ENCODE peak calls at places on chromosomes 12 and 14, in eight cellular contexts. Q is MCF 10A, Z is fibroblast of lung, W is cardiac muscle cell, Y is suprapubic skin, E is fibroblast of pulmonary artery, V is heart left ventricle, I is AG09309. H is an unnamed sample.

GRCh38 chr12:7905071-7905470 is 30.9 kb downstream of the SLC2A3 start:
- DNase-seq in W (peak; percentile 53), V (no peak), Q (peak; percentile 17), E (peak; percentile 60), Z (peak; percentile 28), I (no peak), Y (no peak), H (no peak)

GRCh38 chr14:89386214-89386886 is 30.7 kb downstream of the FOXN3 start:
- DNase-seq in V (peak; percentile 83), E (no peak), W (no peak), Z (peak; percentile 67), Q (no peak), I (no peak), Y (no peak), H (no peak)

GRCh38 chr12:125015680-125016310 is 22.4 kb downstream of the BRI3BP start:
- DNase-seq in Z (peak; percentile 78), I (no peak), V (no peak), Q (no peak), W (no peak), Y (no peak), E (no peak), H (no peak)

GRCh38 chr12:89180496-89180895 is 171.8 kb downstream of the DUSP6 start:
- DNase-seq in E (no peak), Y (no peak), I (no peak), Z (no peak), W (no peak), Q (no peak), V (no peak), H (no peak)

GRCh38 chr14:89485264-89485663 is 68.2 kb upstream of the FOXN3 start:
- DNase-seq in Q (no peak), Z (no peak), V (no peak), Y (no peak), I (no peak), W (no peak), E (no peak), H (peak; percentile 49)

GRCh38 chr12:118741196-118741595 is 240.1 kb upstream of the SRRM4 start:
- DNase-seq in I (no peak), Z (no peak), E (no peak), Y (no peak), W (no peak), Q (no peak), V (no peak), H (no peak)

GRCh38 chr12:76546889-76547288 is 12.7 kb downstream of the OSBPL8 start:
- DNase-seq in Z (peak; percentile 19), E (no peak), Q (no peak), Y (no peak), V (no peak), I (no peak), W (no peak), H (no peak)

GRCh38 chr12:106329231-106329985 is 26.9 kb downstream of the TCP11L2 start:
- DNase-seq in V (no peak), E (no peak), Z (no peak), W (no peak), I (no peak), Y (no peak), Q (no peak), H (no peak)

GRCh38 chr12:24767016-24767415 is 181.9 kb downstream of the BCAT1 start:
- DNase-seq in I (no peak), V (no peak), Y (no peak), Z (peak; percentile 32), Q (no peak), E (no peak), W (no peak), H (no peak)

GRCh38 chr14:33061667-33062325 is 123.1 kb downstream of the NPAS3 start:
- DNase-seq in W (peak; percentile 6), I (no peak), Y (no peak), Q (no peak), V (no peak), E (peak; percentile 56), Z (no peak), H (no peak)

GRCh38 chr12:59808317-59808910 is 212.6 kb downstream of the SLC16A7 start:
- DNase-seq in Q (peak; percentile 51), Y (no peak), Z (peak; percentile 29), W (peak; percentile 62), I (no peak), V (no peak), E (peak; percentile 50), H (peak; percentile 12)

GRCh38 chr12:54586620-54587019 is 1.8 kb downstream of the PPP1R1A start:
- DNase-seq in W (no peak), Z (no peak), V (no peak), Y (no peak), E (no peak), I (no peak), Q (no peak), H (no peak)

GRCh38 chr12:6554168-6554989 is 1.5 kb downstream of the IFFO1 start:
- DNase-seq in V (peak; percentile 81), I (no peak), Q (peak; percentile 66), Y (no peak), E (peak; percentile 80), Z (peak; percentile 77), W (peak; percentile 83), H (peak; percentile 89)

GRCh38 chr12:112937741-112938719 is at the start of gene OAS3:
- DNase-seq in Y (peak; percentile 93), W (peak; percentile 89), Z (peak; percentile 64), I (peak; percentile 37), Q (peak; percentile 79), E (peak; percentile 49), V (peak; percentile 92), H (peak; percentile 63)

GRCh38 chr14:96363751-96364336 is 518 bp downstream of the GSKIP start:
- DNase-seq in Y (no peak), V (peak; percentile 41), W (peak; percentile 69), Q (peak; percentile 61), Z (peak; percentile 57), E (peak; percentile 65), I (no peak), H (peak; percentile 54)

GRCh38 chr14:100407376-100408102 is 84.4 kb downstream of the SLC25A47 start:
- DNase-seq in Z (no peak), V (no peak), Q (no peak), I (no peak), E (no peak), W (no peak), Y (no peak), H (no peak)

GRCh38 chr14:20986811-20987210 is 3.0 kb upstream of the METTL17 start:
- DNase-seq in I (peak; percentile 88), Y (no peak), W (peak; percentile 94), E (peak; percentile 95), V (peak; percentile 33), Q (peak; percentile 96), Z (peak; percentile 97), H (no peak)

GRCh38 chr12:113479578-113480335 is 8.1 kb upstream of the LHX5 start:
- DNase-seq in I (no peak), V (no peak), Q (peak; percentile 24), W (peak; percentile 57), Z (peak; percentile 39), Y (no peak), E (peak; percentile 51), H (peak; percentile 48)

GRCh38 chr14:22084393-22085281 is 411.0 kb upstream of the OR4E1 start:
- DNase-seq in Z (peak; percentile 38), W (peak; percentile 71), E (peak; percentile 71), Q (peak; percentile 62), V (no peak), I (peak; percentile 24), Y (no peak), H (peak; percentile 31)

GRCh38 chr12:110677982-110678381 is 10.9 kb downstream of the HVCN1 start:
- DNase-seq in Y (no peak), Q (no peak), W (no peak), Z (no peak), V (no peak), I (no peak), E (no peak), H (no peak)

GRCh38 chr12:22543246-22544037 is 900 bp downstream of the C2CD5 start:
- DNase-seq in V (peak; percentile 60), I (no peak), Z (peak; percentile 34), E (peak; percentile 19), W (peak; percentile 21), Y (peak; percentile 83), Q (peak; percentile 35), H (peak; percentile 79)

GRCh38 chr12:58889557-58889956 is 30.7 kb downstream of the LRIG3 start:
- DNase-seq in Y (no peak), Q (no peak), E (no peak), I (no peak), W (no peak), Z (no peak), V (no peak), H (no peak)

GRCh38 chr14:50021261-50021660 is 95.1 kb downstream of the VCPKMT start:
- DNase-seq in W (no peak), V (no peak), Z (no peak), Y (no peak), Q (no peak), E (no peak), I (no peak), H (peak; percentile 44)

GRCh38 chr12:95337176-95337575 is 119.6 kb downstream of the VEZT start:
- DNase-seq in W (peak; percentile 67), V (no peak), Y (no peak), Z (peak; percentile 26), E (peak; percentile 11), Q (no peak), I (peak; percentile 47), H (no peak)

GRCh38 chr12:11812558-11813421 is 163.3 kb downstream of the ETV6 start:
- DNase-seq in Z (peak; percentile 70), E (peak; percentile 33), Q (no peak), I (no peak), Y (no peak), V (peak; percentile 57), W (peak; percentile 54), H (peak; percentile 15)

GRCh38 chr12:100651108-100651507 is 77.6 kb downstream of the GAS2L3 start:
- DNase-seq in Z (no peak), E (no peak), W (no peak), I (no peak), V (no peak), Y (no peak), Q (no peak), H (no peak)
- TF ChIP-seq CTCF in Z (peak; percentile 18), E (peak; percentile 17), W (peak; percentile 16), I (no peak), V (no peak), Y (no peak), Q (peak; percentile 46), H (no peak)

GRCh38 chr14:70888151-70888499 is 19.1 kb upstream of the PCNX1 start:
- DNase-seq in I (no peak), W (no peak), Z (no peak), Y (no peak), V (no peak), Q (no peak), E (no peak), H (no peak)
- TF ChIP-seq CTCF in I (no peak), W (peak; percentile 9), Z (no peak), Y (no peak), V (no peak), Q (no peak), E (no peak), H (no peak)

GRCh38 chr12:45213107-45213506 is 2.8 kb upstream of the ANO6 start:
- DNase-seq in E (no peak), Y (no peak), Q (no peak), V (no peak), I (no peak), W (no peak), Z (no peak), H (no peak)
- TF ChIP-seq CTCF in E (no peak), Y (no peak), Q (no peak), V (no peak), I (no peak), W (no peak), Z (no peak), H (no peak)

DNA sequence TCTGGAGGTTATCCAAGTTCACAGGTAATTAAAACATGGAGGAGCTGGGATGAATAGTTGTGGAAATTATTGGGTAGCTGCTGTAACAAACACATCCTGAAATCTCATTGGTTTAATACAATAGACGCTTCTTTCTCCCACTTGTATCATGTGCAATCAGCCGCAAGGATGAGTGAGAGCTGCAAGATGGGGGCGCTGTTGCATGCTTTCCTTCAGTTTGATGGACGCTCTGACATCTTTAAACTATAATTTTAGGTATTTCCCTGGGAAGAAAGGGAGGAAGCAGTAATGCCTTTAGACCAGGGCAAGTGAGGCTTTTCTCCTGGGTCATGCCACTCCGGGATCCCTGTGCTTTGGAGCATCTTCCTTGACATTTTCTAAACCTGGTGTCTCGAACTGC is 178.7 kb downstream of the PAWR start:
- DNase-seq in Z (no peak), Q (peak; percentile 27), E (no peak), I (no peak), W (no peak), Y (no peak), V (no peak), H (no peak)
- TF ChIP-seq CTCF in Z (no peak), Q (no peak), E (no peak), I (no peak), W (no peak), Y (no peak), V (no peak), H (no peak)

H was measured in activated CD8-positive, alpha-beta T cell treated with anti-CD3 and anti-CD28 coated beads for 36 hours.